ENCODE peak calls at places on chromosome X, in four cellular contexts. W is upper lobe of left lung; E is IMR-90; O is CD8-positive, alpha-beta T cell. V is an unnamed sample. For H3K36me3, the result is how much of the 10 kb centered on the place peaks cover.

GRCh38 chrX:113959912-113960626 is 623.8 kb upstream of the HTR2C start:
- DNase-seq in W (no peak), E (no peak), O (no peak), V (no peak)

GRCh38 chrX:71871367-71871766 is 39.3 kb upstream of the NHSL2 start:
- DNase-seq in W (no peak), E (peak), O (no peak), V (peak)

GRCh38 chrX:6383488-6383887 is 151.4 kb downstream of the VCX3A start:
- DNase-seq in W (no peak), E (no peak), O (no peak), V (no peak)

GRCh38 chrX:154541896-154542722 is 4.5 kb downstream of the G6PD start:
- DNase-seq in W (peak), E (peak), O (peak), V (peak)

GRCh38 chrX:85851418-85851817 is 195.9 kb downstream of the CHM start:
- DNase-seq in W (no peak), E (peak), O (no peak), V (peak)

GRCh38 chrX:9738146-9738545 is 27.5 kb downstream of the GPR143 start:
- DNase-seq in W (no peak), E (no peak), O (no peak), V (no peak)

GRCh38 chrX:57573754-57574153 is 18.1 kb upstream of the ZXDB start:
- DNase-seq in W (no peak), E (peak), O (no peak), V (no peak)

GRCh38 chrX:23819385-23820234 is 36.6 kb downstream of the SAT1 start:
- DNase-seq in W (no peak), E (peak), O (no peak), V (no peak)

GRCh38 chrX:104567506-104567905 is 1.5 kb downstream of the IL1RAPL2 start:
- DNase-seq in W (no peak), E (no peak), O (no peak), V (no peak)

GRCh38 chrX:104566921-104567501 is 1.0 kb downstream of the IL1RAPL2 start:
- DNase-seq in W (peak), E (no peak), O (no peak), V (no peak)

GRCh38 chrX:104564335-104564734 is 1.7 kb upstream of the IL1RAPL2 start:
- DNase-seq in W (no peak), E (no peak), O (no peak), V (no peak)

GRCh38 chrX:104564921-104565703 is 887 bp upstream of the IL1RAPL2 start:
- DNase-seq in W (no peak), E (no peak), O (no peak), V (no peak)

GRCh38 chrX:104565791-104566687 is at the start of gene IL1RAPL2:
- DNase-seq in W (peak), E (no peak), O (no peak), V (peak)
- TF ChIP-seq CTCF in W (no peak), E (peak), O (no peak), V (peak)

GRCh38 chrX:34653811-34654210 is 3.3 kb downstream of the TMEM47 start:
- DNase-seq in W (no peak), E (no peak), O (no peak), V (peak)
- H3K4me3 ChIP-seq in W (peak), E (peak), O (no peak), V (no peak)

DNA sequence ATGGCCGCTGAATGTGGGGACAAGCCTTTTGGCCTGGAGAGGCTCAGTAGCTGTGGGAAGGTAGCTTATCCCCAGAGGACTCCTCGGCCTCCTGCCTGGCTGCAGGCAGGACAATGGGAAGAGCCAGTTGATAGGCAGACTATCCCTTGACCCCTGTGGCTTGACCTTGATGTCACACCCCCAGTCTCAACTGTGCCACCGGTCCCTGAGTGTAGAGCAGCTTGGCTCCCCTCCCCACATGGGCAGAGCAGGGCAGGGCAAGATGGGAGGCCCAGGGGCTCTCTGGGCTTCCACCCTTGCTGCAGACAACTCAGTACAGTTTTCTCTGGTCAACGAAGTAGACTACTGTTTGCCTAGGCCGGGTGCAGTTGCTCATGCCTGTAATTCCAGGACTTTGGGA is 25.7 kb downstream of the SYAP1 start:
- DNase-seq in W (no peak), E (no peak), O (no peak), V (no peak)
- H3K36me3 ChIP-seq in W (under half), E (under half), O (under half), V (under half)

DNA sequence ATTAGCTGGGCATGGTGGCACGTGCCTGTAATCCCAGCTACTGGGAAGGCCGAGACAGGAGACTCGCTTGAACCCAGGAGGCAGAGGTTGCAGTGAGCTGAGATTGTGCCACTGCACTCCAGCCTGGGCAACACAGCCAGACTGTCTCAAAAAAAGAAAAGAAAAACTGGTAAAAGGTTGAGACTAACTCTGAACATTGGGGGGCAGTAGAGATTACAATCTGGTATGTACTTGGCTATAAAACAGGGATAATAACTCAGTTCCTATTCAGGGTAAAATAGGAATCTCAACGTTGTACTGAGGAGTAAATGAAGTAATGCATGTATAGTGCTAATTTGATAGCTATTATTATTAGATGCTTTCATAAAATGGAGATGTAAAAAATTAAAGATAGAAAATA is 12.5 kb upstream of the KLF8 start:
- DNase-seq in W (no peak), E (no peak), O (no peak), V (peak)
- TF ChIP-seq CTCF in W (no peak), E (no peak), O (no peak), V (peak)

GRCh38 chrX:868248-868647 is 237.7 kb downstream of the SHOX start:
- DNase-seq in W (no peak), E (no peak), O (no peak), V (no peak)
- H3K4me3 ChIP-seq in W (no peak), E (no peak), O (no peak), V (no peak)

GRCh38 chrX:47181301-47181700 is 12.3 kb upstream of the UBA1 start:
- DNase-seq in W (no peak), E (no peak), O (no peak), V (no peak)

GRCh38 chrX:47178337-47178736 is 15.3 kb upstream of the UBA1 start:
- DNase-seq in W (no peak), E (no peak), O (no peak), V (no peak)

GRCh38 chrX:47180346-47180745 is 13.3 kb upstream of the UBA1 start:
- DNase-seq in W (no peak), E (no peak), O (no peak), V (no peak)

GRCh38 chrX:47179221-47179927 is 14.3 kb upstream of the UBA1 start:
- DNase-seq in W (no peak), E (no peak), O (no peak), V (peak)

DNA sequence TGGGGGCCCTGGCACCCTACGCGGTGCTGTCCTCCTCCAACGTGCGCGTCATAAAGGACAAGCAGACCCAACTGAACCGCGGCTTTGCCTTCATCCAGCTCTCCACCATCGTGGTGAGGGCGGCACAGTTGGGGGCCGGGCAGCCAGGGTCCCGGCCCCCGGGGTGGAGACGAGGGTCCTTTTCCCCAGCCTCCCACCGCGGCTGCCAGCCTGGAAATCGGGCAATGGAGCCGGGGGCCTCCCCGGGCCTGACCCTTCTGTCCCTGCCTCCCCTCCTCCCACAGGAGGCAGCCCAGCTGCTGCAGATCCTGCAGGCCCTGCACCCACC is 13.7 kb upstream of the UBA1 start:
- DNase-seq in W (no peak), E (no peak), O (no peak), V (no peak)
- H3K36me3 ChIP-seq in W (under half), E (under half), O (under half), V (under half)

DNA sequence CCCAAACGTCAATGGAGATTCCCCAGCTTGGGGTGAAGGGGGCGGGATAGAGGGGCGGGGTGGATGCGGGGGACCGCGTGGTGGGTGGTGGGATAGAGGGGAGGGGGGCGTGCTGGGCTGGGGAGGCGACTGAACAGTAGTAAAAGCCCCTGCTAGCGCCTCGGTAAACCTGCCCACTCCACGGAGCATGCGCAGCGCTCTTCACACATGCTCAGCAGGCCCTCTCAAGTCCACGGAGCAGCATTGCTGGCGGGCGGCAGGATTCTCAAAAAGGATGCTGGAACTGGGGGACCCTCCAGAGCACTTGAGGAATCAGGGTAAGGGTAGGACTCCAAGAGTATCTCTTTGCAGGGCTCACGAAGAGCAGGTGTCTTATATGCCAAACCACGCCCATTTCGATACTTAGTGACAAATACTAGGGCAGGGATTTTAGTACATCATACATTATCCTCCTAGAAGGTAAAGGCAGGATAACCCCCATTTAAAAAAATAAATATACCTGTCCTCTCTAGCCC is 378 bp upstream of the RPS6KA6 start:
- DNase-seq in W (no peak), E (peak), O (no peak), V (peak)
- TF ChIP-seq CTCF in W (no peak), E (peak), O (no peak), V (no peak)

GRCh38 chrX:13816899-13817298 is at the start of gene GPM6B:
- DNase-seq in W (no peak), E (no peak), O (no peak), V (no peak)

GRCh38 chrX:13815664-13816063 is 1.2 kb downstream of the GPM6B start:
- DNase-seq in W (no peak), E (no peak), O (no peak), V (no peak)
- H3K4me3 ChIP-seq in W (no peak), E (no peak), O (no peak), V (no peak)

GRCh38 chrX:54551801-54552200 is 21.8 kb downstream of the GNL3L start:
- DNase-seq in W (peak), E (no peak), O (no peak), V (no peak)
- H3K36me3 ChIP-seq in W (under half), E (under half), O (under half), V (under half)

V was measured in bronchial epithelial cell.